ENCODE peak calls at places on chromosome X, in eight cellular contexts. One of them, this sample, is unnamed.

GRCh38 chrX:81564851-81565250 is 362.9 kb downstream of the SH3BGRL start:
- DNase-seq in neural progenitor cell: no peak
- DNase-seq in Karpas-422: no peak
- DNase-seq in tibial nerve: no peak
- DNase-seq in psoas muscle: no peak
- DNase-seq in astrocyte: no peak
- DNase-seq in GM23338: peak; percentile 1
- DNase-seq in fibroblast of lung: no peak
- DNase-seq in this sample: no peak

GRCh38 chrX:127963696-127964095 is 88.5 kb downstream of the ACTRT1 start:
- DNase-seq in neural progenitor cell: no peak
- DNase-seq in GM23338: no peak
- DNase-seq in fibroblast of lung: no peak
- DNase-seq in astrocyte: no peak
- DNase-seq in psoas muscle: no peak
- DNase-seq in Karpas-422: no peak
- DNase-seq in tibial nerve: no peak
- DNase-seq in this sample: no peak

GRCh38 chrX:130851569-130851968 is 51.4 kb downstream of the ENOX2 start:
- DNase-seq in tibial nerve: no peak
- DNase-seq in GM23338: no peak
- DNase-seq in psoas muscle: no peak
- DNase-seq in neural progenitor cell: no peak
- DNase-seq in Karpas-422: no peak
- DNase-seq in fibroblast of lung: peak; percentile 14
- DNase-seq in astrocyte: peak; percentile 4
- DNase-seq in this sample: no peak

GRCh38 chrX:136189222-136189621 is 41.9 kb downstream of the FHL1 start:
- DNase-seq in Karpas-422: no peak
- DNase-seq in fibroblast of lung: peak; percentile 27
- DNase-seq in neural progenitor cell: no peak
- DNase-seq in GM23338: no peak
- DNase-seq in tibial nerve: no peak
- DNase-seq in psoas muscle: peak; percentile 67
- DNase-seq in astrocyte: no peak
- DNase-seq in this sample: no peak

GRCh38 chrX:8867454-8867853 is 66.3 kb upstream of the FAM9A start:
- DNase-seq in GM23338: no peak
- DNase-seq in tibial nerve: no peak
- DNase-seq in Karpas-422: no peak
- DNase-seq in fibroblast of lung: no peak
- DNase-seq in astrocyte: no peak
- DNase-seq in neural progenitor cell: no peak
- DNase-seq in psoas muscle: no peak
- DNase-seq in this sample: no peak

GRCh38 chrX:147978931-147979330 is 2.2 kb upstream of the FMR1NB start:
- DNase-seq in tibial nerve: no peak
- DNase-seq in fibroblast of lung: no peak
- DNase-seq in neural progenitor cell: no peak
- DNase-seq in astrocyte: no peak
- DNase-seq in psoas muscle: no peak
- DNase-seq in GM23338: no peak
- DNase-seq in Karpas-422: no peak
- DNase-seq in this sample: no peak

GRCh38 chrX:150767475-150768131 is 74.4 kb downstream of the MTMR1 start:
- DNase-seq in Karpas-422: no peak
- DNase-seq in tibial nerve: no peak
- DNase-seq in neural progenitor cell: no peak
- DNase-seq in psoas muscle: no peak
- DNase-seq in GM23338: no peak
- DNase-seq in fibroblast of lung: peak; percentile 94
- DNase-seq in astrocyte: peak; percentile 92
- DNase-seq in this sample: no peak

GRCh38 chrX:150899191-150899757 is 806 bp upstream of the CD99L2 start:
- DNase-seq in astrocyte: peak; percentile 8
- DNase-seq in fibroblast of lung: peak; percentile 15
- DNase-seq in GM23338: peak; percentile 50
- DNase-seq in tibial nerve: peak; percentile 17
- DNase-seq in neural progenitor cell: peak; percentile 65
- DNase-seq in Karpas-422: peak; percentile 71
- DNase-seq in psoas muscle: peak; percentile 57
- DNase-seq in this sample: no peak

GRCh38 chrX:102345916-102346315 is 93.9 kb downstream of the NXF2B start:
- DNase-seq in neural progenitor cell: peak; percentile 63
- DNase-seq in tibial nerve: peak; percentile 82
- DNase-seq in GM23338: peak; percentile 75
- DNase-seq in fibroblast of lung: peak; percentile 11
- DNase-seq in astrocyte: peak; percentile 18
- DNase-seq in psoas muscle: peak; percentile 57
- DNase-seq in Karpas-422: peak; percentile 90
- DNase-seq in this sample: peak; percentile 83

GRCh38 chrX:20061869-20062254 is 54.8 kb downstream of the MAP7D2 start:
- DNase-seq in Karpas-422: no peak
- DNase-seq in tibial nerve: peak; percentile 4
- DNase-seq in GM23338: no peak
- DNase-seq in fibroblast of lung: peak; percentile 82
- DNase-seq in neural progenitor cell: no peak
- DNase-seq in astrocyte: peak; percentile 77
- DNase-seq in psoas muscle: no peak
- DNase-seq in this sample: no peak

GRCh38 chrX:42739771-42740170 is 38.2 kb downstream of the PPP1R2C start:
- DNase-seq in GM23338: no peak
- DNase-seq in neural progenitor cell: no peak
- DNase-seq in Karpas-422: no peak
- DNase-seq in psoas muscle: no peak
- DNase-seq in fibroblast of lung: no peak
- DNase-seq in tibial nerve: no peak
- DNase-seq in astrocyte: no peak
- DNase-seq in this sample: no peak

GRCh38 chrX:129925305-129926092 is 19.5 kb downstream of the UTP14A start:
- DNase-seq in astrocyte: peak; percentile 39
- DNase-seq in psoas muscle: peak; percentile 70
- DNase-seq in GM23338: peak; percentile 75
- DNase-seq in Karpas-422: peak; percentile 90
- DNase-seq in tibial nerve: peak; percentile 67
- DNase-seq in neural progenitor cell: peak; percentile 78
- DNase-seq in fibroblast of lung: peak; percentile 61
- DNase-seq in this sample: no peak

GRCh38 chrX:9342581-9343051 is 122.2 kb upstream of the TBL1X start:
- DNase-seq in psoas muscle: peak; percentile 90
- DNase-seq in tibial nerve: peak; percentile 62
- DNase-seq in astrocyte: peak; percentile 71
- DNase-seq in neural progenitor cell: peak; percentile 85
- DNase-seq in fibroblast of lung: peak; percentile 80
- DNase-seq in Karpas-422: peak; percentile 53
- DNase-seq in GM23338: peak; percentile 84
- DNase-seq in this sample: peak; percentile 53

GRCh38 chrX:123083924-123084323 is 100.2 kb upstream of the GRIA3 start:
- DNase-seq in astrocyte: peak; percentile 60
- DNase-seq in GM23338: no peak
- DNase-seq in Karpas-422: no peak
- DNase-seq in psoas muscle: no peak
- DNase-seq in tibial nerve: no peak
- DNase-seq in neural progenitor cell: no peak
- DNase-seq in fibroblast of lung: peak; percentile 69
- DNase-seq in this sample: no peak

GRCh38 chrX:31091819-31092218 is 20.0 kb upstream of the FTHL17 start:
- DNase-seq in neural progenitor cell: no peak
- DNase-seq in GM23338: no peak
- DNase-seq in psoas muscle: no peak
- DNase-seq in fibroblast of lung: no peak
- DNase-seq in astrocyte: no peak
- DNase-seq in Karpas-422: no peak
- DNase-seq in tibial nerve: no peak
- DNase-seq in this sample: no peak

GRCh38 chrX:24294619-24295018 is 19.2 kb downstream of the SUPT20HL2 start:
- DNase-seq in psoas muscle: no peak
- DNase-seq in GM23338: peak; percentile 77
- DNase-seq in fibroblast of lung: no peak
- DNase-seq in astrocyte: no peak
- DNase-seq in Karpas-422: peak; percentile 45
- DNase-seq in neural progenitor cell: peak; percentile 76
- DNase-seq in tibial nerve: peak; percentile 4
- DNase-seq in this sample: no peak

GRCh38 chrX:49701948-49702347 is 6.2 kb upstream of the PAGE1 start:
- DNase-seq in fibroblast of lung: no peak
- DNase-seq in neural progenitor cell: no peak
- DNase-seq in psoas muscle: no peak
- DNase-seq in astrocyte: no peak
- DNase-seq in Karpas-422: no peak
- DNase-seq in tibial nerve: no peak
- DNase-seq in GM23338: no peak
- DNase-seq in this sample: no peak

GRCh38 chrX:73944582-73944947 is 359.4 kb upstream of the ZCCHC13 start:
- DNase-seq in astrocyte: no peak
- DNase-seq in fibroblast of lung: peak; percentile 16
- DNase-seq in tibial nerve: no peak
- DNase-seq in Karpas-422: peak; percentile 67
- DNase-seq in neural progenitor cell: peak; percentile 20
- DNase-seq in psoas muscle: no peak
- DNase-seq in GM23338: no peak
- DNase-seq in this sample: no peak
- H3K4me1 ChIP-seq in astrocyte: peaks cover 3% of the 10 kb centered on the region
- H3K4me1 ChIP-seq in fibroblast of lung: no peaks in the 10 kb centered on the region
- H3K4me1 ChIP-seq in tibial nerve: no peaks in the 10 kb centered on the region
- H3K4me1 ChIP-seq in Karpas-422: peaks cover 12% of the 10 kb centered on the region
- H3K4me1 ChIP-seq in neural progenitor cell: peaks cover 5% of the 10 kb centered on the region
- H3K4me1 ChIP-seq in psoas muscle: peaks cover 8% of the 10 kb centered on the region
- H3K4me1 ChIP-seq in GM23338: no peaks in the 10 kb centered on the region
- H3K4me1 ChIP-seq in this sample: peaks cover 3% of the 10 kb centered on the region

GRCh38 chrX:107673933-107674479 is 45.7 kb downstream of the PRPS1 start:
- DNase-seq in psoas muscle: peak; percentile 93
- DNase-seq in GM23338: peak; percentile 36
- DNase-seq in Karpas-422: peak; percentile 90
- DNase-seq in tibial nerve: peak; percentile 86
- DNase-seq in fibroblast of lung: no peak
- DNase-seq in neural progenitor cell: peak; percentile 33
- DNase-seq in astrocyte: peak; percentile 10
- DNase-seq in this sample: peak; percentile 95

GRCh38 chrX:107673401-107673800 is 45.1 kb downstream of the PRPS1 start:
- DNase-seq in GM23338: no peak
- DNase-seq in tibial nerve: no peak
- DNase-seq in psoas muscle: no peak
- DNase-seq in astrocyte: no peak
- DNase-seq in neural progenitor cell: no peak
- DNase-seq in Karpas-422: no peak
- DNase-seq in fibroblast of lung: no peak
- DNase-seq in this sample: no peak

GRCh38 chrX:107675823-107676555 is 47.7 kb downstream of the PRPS1 start:
- DNase-seq in psoas muscle: peak; percentile 62
- DNase-seq in GM23338: no peak
- DNase-seq in neural progenitor cell: no peak
- DNase-seq in Karpas-422: peak; percentile 94
- DNase-seq in fibroblast of lung: peak; percentile 23
- DNase-seq in tibial nerve: peak; percentile 47
- DNase-seq in astrocyte: no peak
- DNase-seq in this sample: peak; percentile 78

GRCh38 chrX:107675365-107675654 is 47.0 kb downstream of the PRPS1 start:
- DNase-seq in astrocyte: no peak
- DNase-seq in neural progenitor cell: no peak
- DNase-seq in Karpas-422: no peak
- DNase-seq in fibroblast of lung: no peak
- DNase-seq in tibial nerve: no peak
- DNase-seq in psoas muscle: no peak
- DNase-seq in GM23338: no peak
- DNase-seq in this sample: no peak

GRCh38 chrX:107674480-107675364 is 46.4 kb downstream of the PRPS1 start:
- DNase-seq in tibial nerve: peak; percentile 81
- DNase-seq in fibroblast of lung: peak; percentile 25
- DNase-seq in GM23338: no peak
- DNase-seq in psoas muscle: peak; percentile 82
- DNase-seq in neural progenitor cell: no peak
- DNase-seq in Karpas-422: peak; percentile 70
- DNase-seq in astrocyte: peak; percentile 17
- DNase-seq in this sample: peak; percentile 59
- H3K4me1 ChIP-seq in tibial nerve: peaks cover 43% of the 10 kb centered on the region
- H3K4me1 ChIP-seq in fibroblast of lung: peaks cover 11% of the 10 kb centered on the region
- H3K4me1 ChIP-seq in GM23338: peaks cover 11% of the 10 kb centered on the region
- H3K4me1 ChIP-seq in psoas muscle: peaks cover 24% of the 10 kb centered on the region
- H3K4me1 ChIP-seq in neural progenitor cell: no peaks in the 10 kb centered on the region
- H3K4me1 ChIP-seq in Karpas-422: peaks cover 71% of the 10 kb centered on the region
- H3K4me1 ChIP-seq in astrocyte: peaks cover 25% of the 10 kb centered on the region
- H3K4me1 ChIP-seq in this sample: peaks cover 31% of the 10 kb centered on the region

GRCh38 chrX:13008189-13008533 is 33.3 kb downstream of the TMSB4X start:
- DNase-seq in psoas muscle: no peak
- DNase-seq in tibial nerve: no peak
- DNase-seq in astrocyte: no peak
- DNase-seq in GM23338: no peak
- DNase-seq in fibroblast of lung: no peak
- DNase-seq in neural progenitor cell: no peak
- DNase-seq in Karpas-422: peak; percentile 75
- DNase-seq in this sample: no peak

GRCh38 chrX:13008851-13009250 is 33.9 kb downstream of the TMSB4X start:
- DNase-seq in GM23338: no peak
- DNase-seq in tibial nerve: no peak
- DNase-seq in astrocyte: no peak
- DNase-seq in neural progenitor cell: no peak
- DNase-seq in Karpas-422: no peak
- DNase-seq in fibroblast of lung: no peak
- DNase-seq in psoas muscle: no peak
- DNase-seq in this sample: no peak

GRCh38 chrX:13009256-13009655 is 34.3 kb downstream of the TMSB4X start:
- DNase-seq in astrocyte: no peak
- DNase-seq in fibroblast of lung: peak; percentile 45
- DNase-seq in tibial nerve: no peak
- DNase-seq in psoas muscle: no peak
- DNase-seq in GM23338: no peak
- DNase-seq in neural progenitor cell: no peak
- DNase-seq in Karpas-422: no peak
- DNase-seq in this sample: no peak

GRCh38 chrX:13005671-13006473 is 31.0 kb downstream of the TMSB4X start:
- DNase-seq in astrocyte: peak; percentile 66
- DNase-seq in neural progenitor cell: no peak
- DNase-seq in psoas muscle: no peak
- DNase-seq in fibroblast of lung: peak; percentile 73
- DNase-seq in Karpas-422: peak; percentile 58
- DNase-seq in tibial nerve: no peak
- DNase-seq in GM23338: no peak
- DNase-seq in this sample: no peak

GRCh38 chrX:13007519-13008188 is 32.7 kb downstream of the TMSB4X start:
- DNase-seq in GM23338: no peak
- DNase-seq in psoas muscle: no peak
- DNase-seq in neural progenitor cell: no peak
- DNase-seq in fibroblast of lung: peak; percentile 69
- DNase-seq in astrocyte: peak; percentile 56
- DNase-seq in Karpas-422: no peak
- DNase-seq in tibial nerve: no peak
- DNase-seq in this sample: no peak
- H3K4me1 ChIP-seq in GM23338: peaks cover 4% of the 10 kb centered on the region
- H3K4me1 ChIP-seq in psoas muscle: no peaks in the 10 kb centered on the region
- H3K4me1 ChIP-seq in neural progenitor cell: no peaks in the 10 kb centered on the region
- H3K4me1 ChIP-seq in fibroblast of lung: no peaks in the 10 kb centered on the region
- H3K4me1 ChIP-seq in astrocyte: peaks cover 17% of the 10 kb centered on the region
- H3K4me1 ChIP-seq in Karpas-422: peaks cover 44% of the 10 kb centered on the region
- H3K4me1 ChIP-seq in tibial nerve: peaks cover 38% of the 10 kb centered on the region
- H3K4me1 ChIP-seq in this sample: peaks cover 15% of the 10 kb centered on the region

DNA sequence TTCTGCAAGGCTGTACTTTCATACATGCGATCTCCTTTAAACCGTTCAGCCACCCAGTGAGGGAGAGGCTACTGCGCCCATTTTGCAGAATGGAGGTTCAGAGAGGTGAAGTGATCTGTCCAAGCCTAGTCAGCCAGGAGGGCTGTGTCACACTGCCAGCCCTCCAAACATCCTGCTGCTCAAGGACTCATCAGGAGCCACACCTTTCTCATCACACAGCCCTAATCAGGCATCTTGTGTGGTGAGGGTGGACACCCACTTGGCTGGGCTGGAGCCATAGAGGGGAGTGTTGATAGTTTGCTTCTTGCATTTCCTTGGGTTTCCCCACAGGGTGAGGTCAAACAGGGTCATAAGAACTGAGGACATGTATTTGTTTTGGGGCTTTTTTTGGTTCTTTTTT is 5.4 kb upstream of the CXCR3 start:
- DNase-seq in GM23338: no peak
- DNase-seq in tibial nerve: no peak
- DNase-seq in psoas muscle: no peak
- DNase-seq in astrocyte: no peak
- DNase-seq in Karpas-422: no peak
- DNase-seq in fibroblast of lung: no peak
- DNase-seq in neural progenitor cell: no peak
- DNase-seq in this sample: no peak
- H3K4me1 ChIP-seq in GM23338: no peaks in the 10 kb centered on the region
- H3K4me1 ChIP-seq in tibial nerve: peaks cover 18% of the 10 kb centered on the region
- H3K4me1 ChIP-seq in psoas muscle: peaks cover 15% of the 10 kb centered on the region
- H3K4me1 ChIP-seq in astrocyte: no peaks in the 10 kb centered on the region
- H3K4me1 ChIP-seq in Karpas-422: peaks cover 8% of the 10 kb centered on the region
- H3K4me1 ChIP-seq in fibroblast of lung: peaks cover 3% of the 10 kb centered on the region
- H3K4me1 ChIP-seq in neural progenitor cell: no peaks in the 10 kb centered on the region
- H3K4me1 ChIP-seq in this sample: no peaks in the 10 kb centered on the region